ENCODE peak calls at places on chromosomes 2 and 18, in five cellular contexts. H, S, T, J and Y are unnamed samples.

GRCh38 chr18:73752965-73753364 is 394.7 kb downstream of the FBXO15 start:
- DNase-seq in S (no peak), J (no peak), T (no peak), H (no peak), Y (no peak)

GRCh38 chr2:239721991-239722759 is 303.0 kb downstream of the NDUFA10 start:
- DNase-seq in J (no peak), T (no peak), S (no peak), H (no peak), Y (peak; percentile 55)

GRCh38 chr2:173964565-173965371 is 405 bp downstream of the SP3 start:
- DNase-seq in H (no peak), J (peak; percentile 95), S (peak; percentile 94), T (peak; percentile 71), Y (peak; percentile 96)

GRCh38 chr2:219489315-219489714 is 9.4 kb upstream of the GMPPA start:
- DNase-seq in H (no peak), J (no peak), T (no peak), S (no peak), Y (no peak)

GRCh38 chr18:6917082-6917481 is 187.6 kb downstream of the ARHGAP28 start:
- DNase-seq in J (no peak), S (no peak), H (no peak), T (no peak), Y (no peak)

GRCh38 chr2:54666131-54666637 is 57.3 kb upstream of the EML6 start:
- DNase-seq in S (no peak), H (no peak), J (no peak), T (no peak), Y (no peak)

GRCh38 chr2:43131890-43132522 is 94.4 kb downstream of the ZFP36L2 start:
- DNase-seq in H (no peak), J (no peak), T (no peak), S (no peak), Y (no peak)

GRCh38 chr18:78741381-78742340 is 238.0 kb upstream of the SALL3 start:
- DNase-seq in J (no peak), T (no peak), S (no peak), H (no peak), Y (no peak)

GRCh38 chr2:68040078-68040477 is 22.7 kb downstream of the C1D start:
- DNase-seq in J (no peak), S (no peak), T (no peak), H (no peak), Y (no peak)